ENCODE peak calls at places on chromosomes 16 and 17, in five cellular contexts. X, V, W, L and F are unnamed samples.

GRCh38 chr16:27676807-27677206 is 126.9 kb downstream of the KATNIP start:
- DNase-seq in X (no peak), V (no peak), W (no peak), L (no peak), F (no peak)

GRCh38 chr17:36594626-36595401 is 3.1 kb downstream of the DHRS11 start:
- DNase-seq in X (no peak), V (no peak), W (no peak), L (no peak), F (no peak)

GRCh38 chr17:50047488-50048126 is 8.3 kb upstream of the ITGA3 start:
- DNase-seq in X (no peak), V (no peak), W (no peak), L (no peak), F (no peak)

GRCh38 chr17:66426397-66427033 is 124.1 kb downstream of the PRKCA start:
- DNase-seq in X (peak; percentile 61), V (peak; percentile 27), W (no peak), L (peak; percentile 74), F (no peak)

GRCh38 chr17:17048106-17048505 is 5.8 kb downstream of the MPRIP start:
- DNase-seq in X (no peak), V (peak; percentile 39), W (no peak), L (no peak), F (no peak)

GRCh38 chr16:87848676-87849345 is 20.5 kb downstream of the SLC7A5 start:
- DNase-seq in X (no peak), V (no peak), W (no peak), L (no peak), F (no peak)

GRCh38 chr17:40065041-40065770 is 2.4 kb downstream of the THRA start:
- DNase-seq in X (no peak), V (no peak), W (no peak), L (no peak), F (no peak)

GRCh38 chr17:29613371-29613837 is 9.3 kb downstream of the CORO6 start:
- DNase-seq in X (peak; percentile 92), V (peak; percentile 98), W (peak; percentile 95), L (peak; percentile 88), F (peak; percentile 77)

GRCh38 chr17:6551909-6552768 is 4.2 kb downstream of the PITPNM3 start:
- DNase-seq in X (no peak), V (peak; percentile 85), W (no peak), L (no peak), F (peak; percentile 70)

GRCh38 chr16:75027520-75028300 is 28.9 kb downstream of the ZNRF1 start:
- DNase-seq in X (no peak), V (no peak), W (no peak), L (no peak), F (no peak)

GRCh38 chr16:52912565-52913173 is 140.0 kb downstream of the CHD9NB start:
- DNase-seq in X (no peak), V (no peak), W (no peak), L (no peak), F (peak; percentile 64)

GRCh38 chr17:78502611-78503148 is 74.5 kb downstream of the DNAH17 start:
- DNase-seq in X (no peak), V (no peak), W (no peak), L (no peak), F (no peak)

GRCh38 chr17:57817299-57817698 is 32.5 kb downstream of the MRPS23 start:
- DNase-seq in X (no peak), V (no peak), W (no peak), L (no peak), F (no peak)

GRCh38 chr17:12522743-12523181 is 142.9 kb upstream of the MYOCD start:
- DNase-seq in X (no peak), V (no peak), W (peak; percentile 6), L (no peak), F (no peak)

GRCh38 chr17:2101448-2102257 is 46.8 kb downstream of the HIC1 start:
- DNase-seq in X (peak; percentile 68), V (no peak), W (no peak), L (peak; percentile 82), F (peak; percentile 87)

GRCh38 chr16:69494993-69495392 is 70.6 kb downstream of the CYB5B start:
- DNase-seq in X (no peak), V (no peak), W (no peak), L (no peak), F (no peak)

GRCh38 chr16:74567901-74568300 is 39.0 kb downstream of the GLG1 start:
- DNase-seq in X (no peak), V (no peak), W (no peak), L (no peak), F (no peak)

GRCh38 chr17:39208893-39209292 is 8.8 kb downstream of the RPL19 start:
- DNase-seq in X (no peak), V (no peak), W (no peak), L (no peak), F (no peak)

GRCh38 chr16:31880322-31880979 is 6.8 kb downstream of the ZNF267 start:
- DNase-seq in X (peak; percentile 76), V (no peak), W (no peak), L (no peak), F (no peak)
- H3K9me3 ChIP-seq in X (no peaks in the 10 kb centered on the region), V (no peaks in the 10 kb centered on the region), W (no peaks in the 10 kb centered on the region), L (no peaks in the 10 kb centered on the region), F (no peaks in the 10 kb centered on the region)

DNA sequence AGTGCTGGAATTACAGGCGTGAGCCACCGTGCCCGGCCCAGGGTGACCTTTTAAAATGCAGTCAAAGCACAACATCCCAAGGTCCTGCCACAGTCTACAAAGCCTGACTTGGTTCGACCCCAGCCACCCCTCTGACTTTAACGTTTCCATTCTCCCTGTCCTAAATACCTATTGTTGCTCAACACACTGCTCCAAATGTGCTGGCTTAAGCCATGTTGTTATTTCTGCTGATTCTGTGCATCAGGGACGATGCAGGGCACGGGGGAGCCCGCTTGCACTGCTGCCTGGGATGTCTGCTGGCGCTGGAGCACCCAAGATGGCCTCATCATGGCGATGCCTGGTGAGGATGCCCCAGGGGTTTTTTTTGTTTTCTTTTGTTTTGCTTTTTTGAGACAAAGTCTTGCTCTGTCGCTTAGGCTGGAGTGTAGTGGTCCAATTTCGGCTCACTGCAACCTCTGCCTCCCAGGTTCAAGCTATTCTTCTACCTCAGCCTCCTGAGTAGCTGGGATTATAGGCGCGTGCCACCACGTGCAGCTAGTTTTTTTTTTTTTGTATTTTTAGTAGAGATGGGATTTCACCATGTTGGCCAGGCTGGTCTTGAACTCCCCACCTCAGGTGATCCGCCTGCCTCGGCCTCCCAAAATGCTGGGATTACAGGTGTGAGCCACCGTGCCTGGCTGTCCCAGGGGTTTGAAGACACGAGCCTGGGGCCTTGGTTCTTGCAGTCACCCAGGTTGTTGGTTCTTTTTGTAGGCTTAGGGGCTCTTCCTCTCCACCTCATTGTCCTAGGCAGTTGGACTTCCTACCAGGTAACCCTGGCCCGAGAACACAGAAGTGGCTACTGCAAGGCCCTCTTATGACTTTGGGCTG is 22.9 kb downstream of the TMC7 start:
- DNase-seq in X (no peak), V (no peak), W (no peak), L (no peak), F (no peak)
- H3K9me3 ChIP-seq in X (no peaks in the 10 kb centered on the region), V (peaks cover 3% of the 10 kb centered on the region), W (no peaks in the 10 kb centered on the region), L (peaks cover 6% of the 10 kb centered on the region), F (peaks cover 9% of the 10 kb centered on the region)

DNA sequence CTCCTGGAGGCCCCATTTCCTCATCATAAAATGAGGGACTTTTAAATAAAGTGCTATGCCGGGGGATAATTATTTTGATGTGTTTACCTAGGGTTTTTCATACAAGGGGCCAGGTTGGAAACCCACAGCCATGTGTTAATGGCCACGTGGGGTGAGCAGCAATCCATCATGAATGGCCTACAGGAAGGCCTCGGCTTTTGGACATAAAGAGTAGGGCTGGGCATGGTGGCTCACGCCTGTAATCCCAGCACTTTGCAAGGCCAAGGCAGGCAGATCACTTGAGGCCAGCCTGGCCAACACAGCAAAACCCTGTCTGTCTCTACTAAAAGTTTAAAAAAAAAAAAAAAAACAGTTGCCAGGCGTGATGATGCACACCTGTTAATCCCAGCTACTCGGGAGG is 40.3 kb downstream of the MEAK7 start:
- DNase-seq in X (no peak), V (peak; percentile 15), W (no peak), L (no peak), F (no peak)
- H3K9me3 ChIP-seq in X (peaks cover 7% of the 10 kb centered on the region), V (peaks cover 3% of the 10 kb centered on the region), W (no peaks in the 10 kb centered on the region), L (peaks cover 10% of the 10 kb centered on the region), F (no peaks in the 10 kb centered on the region)

GRCh38 chr16:71448274-71448866 is 6.5 kb upstream of the TLE7 start:
- DNase-seq in X (no peak), V (no peak), W (no peak), L (no peak), F (no peak)
- H3K9me3 ChIP-seq in X (peaks cover 13% of the 10 kb centered on the region), V (peaks cover 63% of the 10 kb centered on the region), W (peaks cover 7% of the 10 kb centered on the region), L (peaks cover 80% of the 10 kb centered on the region), F (peaks cover 99% of the 10 kb centered on the region)

GRCh38 chr16:873889-874288 is 73.4 kb upstream of the GNG13 start:
- DNase-seq in X (no peak), V (peak; percentile 55), W (no peak), L (no peak), F (no peak)

GRCh38 chr16:873243-873661 is 72.7 kb upstream of the GNG13 start:
- DNase-seq in X (no peak), V (no peak), W (no peak), L (no peak), F (no peak)

GRCh38 chr16:876041-876335 is 75.5 kb upstream of the GNG13 start:
- DNase-seq in X (no peak), V (peak; percentile 55), W (no peak), L (no peak), F (no peak)

GRCh38 chr16:875182-876040 is 74.9 kb upstream of the GNG13 start:
- DNase-seq in X (no peak), V (peak; percentile 41), W (no peak), L (no peak), F (no peak)

GRCh38 chr16:874366-875181 is 74.0 kb upstream of the GNG13 start:
- DNase-seq in X (no peak), V (peak; percentile 55), W (no peak), L (no peak), F (no peak)
- H3K9me3 ChIP-seq in X (no peaks in the 10 kb centered on the region), V (no peaks in the 10 kb centered on the region), W (no peaks in the 10 kb centered on the region), L (no peaks in the 10 kb centered on the region), F (no peaks in the 10 kb centered on the region)

GRCh38 chr16:15976929-15977637 is 27.7 kb downstream of the ABCC1 start:
- DNase-seq in X (no peak), V (no peak), W (no peak), L (no peak), F (no peak)
- H3K9me3 ChIP-seq in X (peaks cover 6% of the 10 kb centered on the region), V (no peaks in the 10 kb centered on the region), W (no peaks in the 10 kb centered on the region), L (peaks cover 33% of the 10 kb centered on the region), F (peaks cover 6% of the 10 kb centered on the region)

DNA sequence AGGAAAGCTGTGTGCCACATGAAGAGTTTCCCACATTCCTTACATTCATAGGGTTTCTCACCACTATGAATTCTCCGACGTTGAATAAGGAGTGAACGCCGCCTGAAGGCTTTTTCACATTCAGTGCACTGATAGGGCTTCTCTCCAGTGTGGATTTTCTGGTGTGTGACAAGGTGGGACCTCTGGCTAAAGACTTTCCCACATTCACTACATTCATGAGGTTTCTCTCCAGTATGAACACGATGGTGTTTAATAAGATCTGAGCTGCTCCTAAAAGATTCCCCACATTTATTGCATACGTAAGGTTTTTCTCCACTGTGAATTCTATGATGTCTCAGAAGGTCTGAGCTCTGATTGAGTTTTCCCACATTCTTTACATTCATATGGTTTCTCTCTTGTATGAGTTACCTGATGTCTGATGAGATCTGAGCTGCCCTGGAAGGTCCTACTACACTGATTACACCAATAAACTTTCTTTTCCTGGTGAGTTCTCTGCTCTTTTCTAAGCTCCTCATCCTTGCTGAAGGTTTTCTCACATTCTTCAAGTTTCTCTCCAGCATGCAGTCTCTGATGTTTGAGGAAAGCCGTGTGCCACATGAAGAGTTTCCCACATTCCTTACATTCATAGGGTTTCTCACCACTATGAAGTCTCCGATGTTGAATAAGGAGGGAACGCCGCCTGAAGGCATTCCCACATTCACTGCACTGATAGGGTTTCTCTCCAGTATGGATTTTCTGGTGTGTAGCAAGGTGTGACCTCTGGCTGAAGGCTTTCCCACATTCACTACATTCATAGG is 10.0 kb downstream of the ZNF594 start:
- DNase-seq in X (no peak), V (no peak), W (no peak), L (no peak), F (no peak)
- H3K9me3 ChIP-seq in X (peaks cover 35% of the 10 kb centered on the region), V (peaks cover 87% of the 10 kb centered on the region), W (peaks cover 25% of the 10 kb centered on the region), L (peaks cover 93% of the 10 kb centered on the region), F (peaks cover 99% of the 10 kb centered on the region)

GRCh38 chr17:514584-514983 is 162.0 kb upstream of the RPH3AL start:
- DNase-seq in X (no peak), V (no peak), W (no peak), L (no peak), F (no peak)
- H3K9me3 ChIP-seq in X (no peaks in the 10 kb centered on the region), V (no peaks in the 10 kb centered on the region), W (no peaks in the 10 kb centered on the region), L (peaks cover 2% of the 10 kb centered on the region), F (no peaks in the 10 kb centered on the region)